ENCODE peak calls at places on chromosomes 12 and 14, in five cellular contexts. T is cardiac muscle cell, P is neural progenitor cell, D is IMR-90, S is psoas muscle. C is an unnamed sample.

GRCh38 chr14:96237641-96238040 is 18.4 kb upstream of the BDKRB1 start:
- DNase-seq in T (no peak), P (no peak), D (no peak), S (no peak), C (no peak)

GRCh38 chr14:25833341-25834121 is 764.3 kb downstream of the NOVA1 start:
- DNase-seq in T (peak; percentile 73), P (peak; percentile 80), D (no peak), S (no peak), C (no peak)

GRCh38 chr14:105330491-105330895 is 15.9 kb downstream of the PACS2 start:
- DNase-seq in T (no peak), P (no peak), D (peak; percentile 60), S (no peak), C (no peak)

GRCh38 chr14:92582706-92583452 is 69.3 kb downstream of the RIN3 start:
- DNase-seq in T (no peak), P (no peak), D (no peak), S (no peak), C (peak; percentile 55)

GRCh38 chr12:122848471-122849351 is 13.5 kb downstream of the HIP1R start:
- DNase-seq in T (no peak), P (no peak), D (no peak), S (no peak), C (no peak)

GRCh38 chr12:113298861-113299545 is 35.9 kb downstream of the SLC8B1 start:
- DNase-seq in T (no peak), P (no peak), D (no peak), S (peak; percentile 67), C (no peak)

GRCh38 chr14:95222151-95222631 is 64.9 kb upstream of the DICER1 start:
- DNase-seq in T (no peak), P (no peak), D (peak; percentile 38), S (no peak), C (no peak)

GRCh38 chr12:27844427-27845090 is 64.5 kb upstream of the MANSC4 start:
- DNase-seq in T (no peak), P (no peak), D (peak; percentile 20), S (no peak), C (no peak)

GRCh38 chr12:18983854-18984253 is 145.7 kb upstream of the PLEKHA5 start:
- DNase-seq in T (no peak), P (no peak), D (no peak), S (no peak), C (no peak)

GRCh38 chr14:56855891-56856461 is 45.7 kb upstream of the OTX2 start:
- DNase-seq in T (peak; percentile 35), P (peak; percentile 90), D (no peak), S (no peak), C (no peak)

GRCh38 chr14:21095430-21096205 is 2.8 kb downstream of the ZNF219 start:
- DNase-seq in T (no peak), P (peak; percentile 78), D (peak; percentile 51), S (no peak), C (no peak)

GRCh38 chr12:6950944-6951540 is at the start of gene PTPN6:
- DNase-seq in T (no peak), P (no peak), D (no peak), S (no peak), C (peak; percentile 62)

GRCh38 chr12:105278043-105278697 is 42.2 kb upstream of the APPL2 start:
- DNase-seq in T (no peak), P (no peak), D (peak; percentile 25), S (no peak), C (no peak)

GRCh38 chr14:55094630-55095157 is 34.4 kb upstream of the LGALS3 start:
- DNase-seq in T (no peak), P (no peak), D (peak; percentile 85), S (no peak), C (no peak)

GRCh38 chr14:90388437-90388836 is 8.4 kb upstream of the CALM1 start:
- DNase-seq in T (peak; percentile 72), P (peak; percentile 60), D (peak; percentile 90), S (no peak), C (no peak)

DNA sequence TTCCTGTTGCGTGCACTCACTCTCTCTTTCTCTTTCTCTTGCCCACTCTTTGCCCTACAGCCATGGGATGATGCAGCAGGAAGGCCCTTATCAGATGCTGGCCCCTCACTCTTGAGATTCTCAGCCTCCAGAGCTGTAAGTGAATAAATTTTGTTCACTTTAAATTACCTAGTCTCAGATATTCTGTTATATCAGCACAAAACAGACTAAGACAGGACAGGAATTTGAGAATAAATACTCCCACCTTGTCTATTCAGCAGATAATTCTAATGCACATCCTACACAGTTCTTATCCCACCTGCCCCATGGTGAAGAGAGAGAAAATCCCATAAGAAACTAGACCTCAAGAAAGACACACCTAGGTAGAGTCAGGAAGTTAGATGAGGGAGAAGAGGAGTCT is 25.8 kb upstream of the G2E3 start:
- DNase-seq in T (no peak), P (no peak), D (no peak), S (no peak), C (no peak)
- H3K4me1 ChIP-seq in T (no peaks in the 10 kb centered on the region), P (no peaks in the 10 kb centered on the region), D (no peaks in the 10 kb centered on the region), S (no peaks in the 10 kb centered on the region), C (no peaks in the 10 kb centered on the region)

DNA sequence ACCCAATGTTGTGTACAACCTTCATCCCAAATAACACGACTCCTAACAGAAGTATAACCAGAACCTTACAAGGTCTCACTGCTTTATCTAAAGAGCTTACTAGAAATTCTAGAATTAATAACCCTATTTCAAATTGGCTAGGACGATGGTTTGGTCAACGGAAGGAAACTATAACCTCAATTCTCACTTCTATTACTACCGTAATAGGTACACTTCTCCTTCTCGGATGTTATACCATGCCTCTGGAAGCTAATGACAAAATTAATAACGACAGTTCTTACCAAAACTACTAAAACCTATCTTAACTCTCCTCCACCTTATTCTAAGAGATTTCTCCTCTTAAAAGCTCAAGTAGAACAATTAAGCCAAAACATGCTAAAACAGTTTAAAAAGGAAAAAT is 23.6 kb upstream of the UBC start:
- DNase-seq in T (no peak), P (no peak), D (no peak), S (no peak), C (no peak)
- H3K4me3 ChIP-seq in T (peak overlapping the region; percentile 48), P (no peak overlapping the region), D (no peak overlapping the region), S (peak overlapping the region; percentile 66), C (peak overlapping the region; percentile 95)

GRCh38 chr12:87618199-87618598 is 411.0 kb downstream of the C12orf50 start:
- DNase-seq in T (no peak), P (no peak), D (no peak), S (no peak), C (no peak)
- H3K9me3 ChIP-seq in T (no peaks in the 10 kb centered on the region), P (no peaks in the 10 kb centered on the region), D (no peaks in the 10 kb centered on the region), S (no peaks in the 10 kb centered on the region), C (no peaks in the 10 kb centered on the region)

DNA sequence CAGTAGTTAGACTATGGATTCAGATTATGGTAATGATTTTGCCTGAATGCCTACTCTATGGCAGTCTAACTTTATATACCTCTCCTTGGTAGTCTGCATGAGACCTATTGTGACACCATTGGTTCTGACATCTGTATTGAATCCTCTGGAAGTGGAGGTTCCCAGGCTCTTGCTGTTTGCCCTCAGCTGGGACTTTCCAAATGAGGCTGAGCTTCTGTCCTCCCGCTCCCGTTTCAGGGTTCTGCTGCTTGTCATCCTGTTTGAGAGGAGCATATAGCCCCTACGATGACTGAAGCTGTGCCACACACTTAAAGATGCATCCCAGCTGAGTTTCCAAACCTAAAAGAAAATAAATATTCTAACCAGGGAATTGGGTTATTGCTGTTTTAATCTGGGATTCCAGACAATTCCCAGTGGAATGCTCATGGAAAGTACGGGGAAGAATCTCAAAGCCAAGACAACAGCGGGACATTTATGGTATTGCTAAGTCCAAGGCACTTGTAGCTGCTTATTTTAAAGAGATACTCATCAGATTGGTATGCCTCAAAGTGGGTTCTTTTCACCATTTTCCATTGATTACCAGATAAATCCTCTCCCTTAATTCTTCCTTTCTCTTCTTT is 105.9 kb downstream of the ETV6 start:
- DNase-seq in T (no peak), P (no peak), D (peak; percentile 31), S (no peak), C (no peak)
- H3K4me1 ChIP-seq in T (peaks cover 38% of the 10 kb centered on the region), P (peaks cover 47% of the 10 kb centered on the region), D (peaks cover 16% of the 10 kb centered on the region), S (peaks cover 45% of the 10 kb centered on the region), C (peaks cover 4% of the 10 kb centered on the region)

DNA sequence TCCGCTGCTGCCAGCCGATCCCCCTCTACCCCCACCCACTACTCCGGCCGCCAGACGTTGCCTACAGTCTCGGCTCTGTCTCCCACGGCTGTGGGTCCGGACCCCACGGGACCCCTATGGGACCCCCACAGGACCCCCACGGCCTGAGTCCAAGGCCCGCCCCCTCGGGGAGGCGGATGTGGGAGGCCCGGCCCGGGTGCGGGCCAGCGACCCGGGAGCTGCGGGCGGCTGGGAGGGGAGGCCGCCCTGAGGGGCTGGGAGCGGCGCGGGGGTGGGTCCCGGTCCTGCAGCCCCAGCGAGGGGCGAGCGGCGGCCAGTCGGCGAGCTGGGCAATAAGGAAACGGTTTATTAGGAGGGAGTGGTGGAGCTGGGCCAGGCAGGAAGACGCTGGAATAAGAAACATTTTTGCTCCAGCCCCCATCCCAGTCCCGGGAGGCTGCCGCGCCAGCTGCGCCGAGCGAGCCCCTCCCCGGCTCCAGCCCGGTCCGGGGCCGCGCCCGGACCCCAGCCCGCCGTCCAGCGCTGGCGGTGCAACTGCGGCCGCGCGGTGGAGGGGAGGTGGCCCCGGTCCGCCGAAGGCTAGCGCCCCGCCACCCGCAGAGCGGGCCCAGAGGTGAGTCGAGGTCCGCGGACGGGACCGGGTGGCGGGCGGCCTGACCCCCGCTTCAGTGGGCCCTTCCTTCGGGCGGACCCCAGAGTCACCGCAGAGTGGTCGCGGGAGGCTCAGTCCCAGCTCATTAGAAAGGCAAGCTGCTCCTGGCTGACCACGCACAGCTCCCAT is at the start of gene ACVRL1:
- DNase-seq in T (no peak), P (peak; percentile 38), D (no peak), S (peak; percentile 57), C (no peak)
- H3K4me3 ChIP-seq in T (peak within 1 kb of the TSS; percentile 13), P (peak within 1 kb of the TSS; percentile 46), D (peak within 1 kb of the TSS; percentile 36), S (peak within 1 kb of the TSS; percentile 70), C (no peak within 1 kb of the TSS)

GRCh38 chr14:101215266-101215665 is 311.7 kb upstream of the RTL1 start:
- DNase-seq in T (no peak), P (peak; percentile 1), D (no peak), S (no peak), C (no peak)

DNA sequence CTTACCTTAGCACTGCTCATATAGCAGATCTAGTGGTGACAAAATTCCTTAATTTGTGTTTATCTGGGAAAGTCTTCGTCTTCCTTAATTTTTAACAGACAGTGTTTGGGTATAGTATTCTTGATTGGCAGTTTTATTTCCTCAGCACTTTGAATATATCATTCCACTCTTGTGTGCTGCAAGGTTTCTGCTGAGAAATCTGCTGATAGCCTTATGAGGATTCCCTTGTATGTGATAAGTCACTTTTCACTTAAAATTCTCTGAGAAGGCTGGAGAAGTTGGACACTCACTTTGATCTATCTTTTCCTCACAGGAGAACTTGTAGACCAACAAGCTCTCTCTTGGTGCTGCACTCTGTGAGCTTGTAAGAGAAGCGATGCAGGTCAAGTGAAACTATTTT is 306.1 kb upstream of the RTL1 start:
- DNase-seq in T (no peak), P (no peak), D (no peak), S (no peak), C (no peak)
- H3K9me3 ChIP-seq in T (no peaks in the 10 kb centered on the region), P (no peaks in the 10 kb centered on the region), D (peaks cover 8% of the 10 kb centered on the region), S (peaks cover 42% of the 10 kb centered on the region), C (peaks cover 29% of the 10 kb centered on the region)

DNA sequence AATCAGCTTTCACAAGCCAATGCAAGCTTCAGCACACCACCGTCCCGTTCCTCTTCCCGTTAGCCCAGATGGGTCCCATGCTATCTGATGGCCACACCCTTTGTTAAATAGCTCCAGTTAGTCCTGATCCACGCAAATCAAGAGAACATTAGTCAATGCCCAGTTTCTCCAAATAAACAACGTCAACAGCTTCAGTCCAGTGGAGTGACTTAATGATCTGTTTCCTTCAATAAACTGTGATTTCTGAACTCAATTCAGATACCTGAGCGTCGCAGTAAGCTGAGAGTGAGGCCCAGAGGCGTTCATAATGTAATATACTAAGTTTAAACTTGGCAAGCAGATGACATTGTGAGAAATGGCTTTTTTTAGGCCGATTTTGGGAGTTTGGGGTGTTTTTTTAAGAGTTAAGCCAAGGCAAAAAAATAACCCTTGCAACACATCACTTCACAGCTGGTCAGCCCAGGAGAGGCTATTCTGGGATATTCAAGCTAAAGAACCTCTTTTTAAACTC is 112.3 kb downstream of the ZFP36L1 start:
- DNase-seq in T (no peak), P (no peak), D (peak; percentile 24), S (no peak), C (no peak)
- H3K4me1 ChIP-seq in T (peaks cover 33% of the 10 kb centered on the region), P (peaks cover 28% of the 10 kb centered on the region), D (peaks cover 26% of the 10 kb centered on the region), S (peaks cover 40% of the 10 kb centered on the region), C (peaks cover 45% of the 10 kb centered on the region)

C was measured in CD4-positive, CD25-positive, alpha-beta regulatory T cell.